ENCODE peak calls at places on chromosomes 1 and 21, in seven cellular contexts. F, G, Z, M, H, T and K are unnamed samples.

GRCh38 chr1:234861761-234862160 is 251.8 kb upstream of the IRF2BP2 start:
- DNase-seq in G (no peak), T (no peak), Z (no peak), F (no peak), M (no peak), H (no peak), K (no peak)

GRCh38 chr1:160981584-160982411 is 27.2 kb upstream of the ITLN2 start:
- DNase-seq in T (no peak), F (no peak), Z (no peak), M (no peak), H (no peak), G (no peak), K (no peak)

GRCh38 chr1:228341814-228342626 is 64.6 kb downstream of the TRIM11 start:
- DNase-seq in T (no peak), F (no peak), M (no peak), G (peak; percentile 12), Z (peak; percentile 5), H (no peak), K (no peak)

GRCh38 chr1:150159550-150159949 is 9.8 kb downstream of the PLEKHO1 start:
- DNase-seq in H (no peak), G (no peak), F (no peak), M (no peak), T (no peak), Z (peak; percentile 42), K (no peak)

GRCh38 chr1:157227700-157228099 is 89.5 kb upstream of the ETV3 start:
- DNase-seq in T (no peak), Z (no peak), H (no peak), M (no peak), F (no peak), G (no peak), K (no peak)

GRCh38 chr21:42386034-42386591 is 9.7 kb downstream of the TMPRSS3 start:
- DNase-seq in H (no peak), G (peak; percentile 64), Z (peak; percentile 65), T (no peak), M (no peak), F (no peak), K (no peak)

GRCh38 chr1:248841702-248842395 is 3.8 kb downstream of the ZNF672 start:
- DNase-seq in G (peak; percentile 43), T (peak; percentile 72), F (no peak), M (no peak), Z (peak; percentile 44), H (no peak), K (peak; percentile 70)

GRCh38 chr1:108512239-108513071 is 47.4 kb upstream of the EEIG2 start:
- DNase-seq in G (no peak), H (no peak), F (peak; percentile 13), Z (no peak), T (peak; percentile 68), M (no peak), K (peak; percentile 55)

GRCh38 chr1:223271085-223271781 is 92.7 kb downstream of the SUSD4 start:
- DNase-seq in M (no peak), G (no peak), H (no peak), Z (peak; percentile 45), F (no peak), T (no peak), K (no peak)

GRCh38 chr21:26966978-26967913 is at the start of gene ADAMTS5:
- DNase-seq in T (peak; percentile 77), G (peak; percentile 33), F (no peak), H (no peak), M (peak; percentile 42), Z (peak; percentile 15), K (peak; percentile 50)

GRCh38 chr21:41823166-41823565 is 56.0 kb downstream of the PRDM15 start:
- DNase-seq in G (peak; percentile 5), Z (no peak), H (no peak), F (no peak), M (no peak), T (no peak), K (no peak)

GRCh38 chr1:40965531-40965930 is 14.0 kb upstream of the CTPS1 start:
- DNase-seq in F (no peak), G (no peak), Z (no peak), M (no peak), T (no peak), H (no peak), K (no peak)

GRCh38 chr1:152408664-152409063 is 5.4 kb downstream of the CRNN start:
- DNase-seq in T (no peak), M (no peak), Z (no peak), F (no peak), H (no peak), G (no peak), K (no peak)

GRCh38 chr1:157512036-157512969 is 40.0 kb downstream of the FCRL5 start:
- DNase-seq in T (no peak), H (no peak), F (no peak), Z (no peak), M (no peak), G (no peak), K (no peak)

GRCh38 chr1:74689800-74690696 is 16.5 kb upstream of the ERICH3 start:
- DNase-seq in F (peak; percentile 20), Z (peak; percentile 15), T (peak; percentile 65), G (no peak), M (peak; percentile 52), H (peak; percentile 3), K (peak; percentile 65)

GRCh38 chr1:62682531-62682930 is 5.7 kb downstream of the DOCK7 start:
- DNase-seq in F (no peak), T (no peak), Z (no peak), G (no peak), M (no peak), H (no peak), K (no peak)

GRCh38 chr21:28294046-28294445 is 698.6 kb downstream of the LTN1 start:
- DNase-seq in F (peak; percentile 50), M (peak; percentile 49), T (peak; percentile 42), Z (no peak), H (no peak), G (no peak), K (no peak)

GRCh38 chr1:110620686-110621085 is 14.5 kb upstream of the KCNA2 start:
- DNase-seq in T (no peak), Z (no peak), G (no peak), H (no peak), F (no peak), M (no peak), K (no peak)

GRCh38 chr1:214002472-214002871 is 14.7 kb downstream of the PROX1 start:
- DNase-seq in T (peak; percentile 84), Z (no peak), H (no peak), F (no peak), G (no peak), M (no peak), K (no peak)

GRCh38 chr1:221689138-221689537 is 52.8 kb downstream of the DUSP10 start:
- DNase-seq in H (no peak), Z (no peak), M (no peak), F (no peak), T (no peak), G (no peak), K (no peak)

GRCh38 chr1:175118375-175118774 is 50.7 kb downstream of the TNN start:
- DNase-seq in G (no peak), H (no peak), M (no peak), Z (no peak), F (no peak), T (no peak), K (no peak)

GRCh38 chr1:31689821-31690220 is 14.0 kb downstream of the COL16A1 start:
- DNase-seq in H (no peak), G (no peak), Z (no peak), T (peak; percentile 88), M (peak; percentile 94), F (peak; percentile 88), K (no peak)

GRCh38 chr1:94329986-94330385 is 88.2 kb upstream of the ABCD3 start:
- DNase-seq in T (peak; percentile 62), F (no peak), G (no peak), H (no peak), M (no peak), Z (no peak), K (peak; percentile 61)

GRCh38 chr1:117136749-117137148 is 15.2 kb upstream of the TRIM45 start:
- DNase-seq in M (no peak), T (no peak), Z (no peak), G (no peak), F (no peak), H (no peak), K (no peak)

GRCh38 chr1:17287377-17287776 is 20.6 kb upstream of the PADI4 start:
- DNase-seq in G (no peak), Z (no peak), T (peak; percentile 61), H (no peak), F (peak; percentile 27), M (peak; percentile 68), K (peak; percentile 80)

GRCh38 chr1:39892611-39893595 is 8.8 kb downstream of the MYCL start:
- DNase-seq in Z (no peak), H (no peak), T (peak; percentile 40), M (peak; percentile 49), G (no peak), F (peak; percentile 65), K (peak; percentile 61)

GRCh38 chr1:185551008-185551407 is 183.2 kb upstream of the HMCN1 start:
- DNase-seq in M (no peak), T (no peak), H (no peak), F (no peak), G (no peak), Z (no peak), K (no peak)